ENCODE peak calls at places on chromosome 4, in ten cellular contexts. One of them, this sample, is unnamed.

GRCh38 chr4:121685257-121685656 is 11.5 kb downstream of the ANXA5 start:
- DNase-seq in putamen: no peak
- DNase-seq in stimulated activated naive CD8-positive, alpha-beta T cell treated with anti-CD3 and anti-CD28 coated beads, Interleukin-15, Interleukin-2, amounts not matched to agents 100 U/mL and 50 U/mL, for 24 hours: no peak
- DNase-seq in stimulated activated CD8-positive, alpha-beta memory T cell treated with anti-CD3 and anti-CD28 coated beads, Interleukin-15, amount 100 ng/mL, for 24 hours: no peak
- DNase-seq in WERI-Rb-1: no peak
- DNase-seq in left lung: no peak
- DNase-seq in Caco-2: no peak
- DNase-seq in T1000: no peak
- DNase-seq in AG09319: no peak
- DNase-seq in epithelial cell of esophagus: no peak
- DNase-seq in this sample: no peak

GRCh38 chr4:1856920-1857699 is 1.2 kb upstream of the LETM1 start:
- DNase-seq in left lung: no peak
- DNase-seq in stimulated activated CD8-positive, alpha-beta memory T cell treated with anti-CD3 and anti-CD28 coated beads, Interleukin-15, amount 100 ng/mL, for 24 hours: no peak
- DNase-seq in AG09319: no peak
- DNase-seq in putamen: no peak
- DNase-seq in WERI-Rb-1: peak; percentile 62
- DNase-seq in stimulated activated naive CD8-positive, alpha-beta T cell treated with anti-CD3 and anti-CD28 coated beads, Interleukin-15, Interleukin-2, amounts not matched to agents 100 U/mL and 50 U/mL, for 24 hours: peak; percentile 17
- DNase-seq in T1000: no peak
- DNase-seq in epithelial cell of esophagus: no peak
- DNase-seq in Caco-2: no peak
- DNase-seq in this sample: no peak

GRCh38 chr4:168886361-168886760 is 123.7 kb downstream of the CBR4 start:
- DNase-seq in stimulated activated CD8-positive, alpha-beta memory T cell treated with anti-CD3 and anti-CD28 coated beads, Interleukin-15, amount 100 ng/mL, for 24 hours: no peak
- DNase-seq in left lung: no peak
- DNase-seq in putamen: no peak
- DNase-seq in WERI-Rb-1: no peak
- DNase-seq in Caco-2: no peak
- DNase-seq in T1000: no peak
- DNase-seq in epithelial cell of esophagus: peak; percentile 58
- DNase-seq in AG09319: no peak
- DNase-seq in stimulated activated naive CD8-positive, alpha-beta T cell treated with anti-CD3 and anti-CD28 coated beads, Interleukin-15, Interleukin-2, amounts not matched to agents 100 U/mL and 50 U/mL, for 24 hours: no peak
- DNase-seq in this sample: no peak

GRCh38 chr4:4869380-4869723 is 9.9 kb downstream of the MSX1 start:
- DNase-seq in AG09319: no peak
- DNase-seq in left lung: no peak
- DNase-seq in putamen: no peak
- DNase-seq in epithelial cell of esophagus: no peak
- DNase-seq in stimulated activated naive CD8-positive, alpha-beta T cell treated with anti-CD3 and anti-CD28 coated beads, Interleukin-15, Interleukin-2, amounts not matched to agents 100 U/mL and 50 U/mL, for 24 hours: no peak
- DNase-seq in stimulated activated CD8-positive, alpha-beta memory T cell treated with anti-CD3 and anti-CD28 coated beads, Interleukin-15, amount 100 ng/mL, for 24 hours: no peak
- DNase-seq in Caco-2: no peak
- DNase-seq in WERI-Rb-1: no peak
- DNase-seq in T1000: no peak
- DNase-seq in this sample: no peak

GRCh38 chr4:128310266-128310697 is 22.7 kb upstream of the PGRMC2 start:
- DNase-seq in Caco-2: peak; percentile 26
- DNase-seq in left lung: no peak
- DNase-seq in epithelial cell of esophagus: no peak
- DNase-seq in putamen: no peak
- DNase-seq in stimulated activated CD8-positive, alpha-beta memory T cell treated with anti-CD3 and anti-CD28 coated beads, Interleukin-15, amount 100 ng/mL, for 24 hours: no peak
- DNase-seq in stimulated activated naive CD8-positive, alpha-beta T cell treated with anti-CD3 and anti-CD28 coated beads, Interleukin-15, Interleukin-2, amounts not matched to agents 100 U/mL and 50 U/mL, for 24 hours: no peak
- DNase-seq in WERI-Rb-1: peak; percentile 64
- DNase-seq in AG09319: no peak
- DNase-seq in T1000: no peak
- DNase-seq in this sample: no peak

GRCh38 chr4:83830138-83830537 is 294.2 kb downstream of the GPAT3 start:
- DNase-seq in Caco-2: peak; percentile 51
- DNase-seq in stimulated activated CD8-positive, alpha-beta memory T cell treated with anti-CD3 and anti-CD28 coated beads, Interleukin-15, amount 100 ng/mL, for 24 hours: no peak
- DNase-seq in epithelial cell of esophagus: no peak
- DNase-seq in T1000: no peak
- DNase-seq in stimulated activated naive CD8-positive, alpha-beta T cell treated with anti-CD3 and anti-CD28 coated beads, Interleukin-15, Interleukin-2, amounts not matched to agents 100 U/mL and 50 U/mL, for 24 hours: no peak
- DNase-seq in AG09319: no peak
- DNase-seq in WERI-Rb-1: no peak
- DNase-seq in putamen: no peak
- DNase-seq in left lung: no peak
- DNase-seq in this sample: no peak

GRCh38 chr4:83269256-83269655 is 15.3 kb downstream of the COQ2 start:
- DNase-seq in AG09319: no peak
- DNase-seq in WERI-Rb-1: no peak
- DNase-seq in left lung: no peak
- DNase-seq in T1000: no peak
- DNase-seq in stimulated activated CD8-positive, alpha-beta memory T cell treated with anti-CD3 and anti-CD28 coated beads, Interleukin-15, amount 100 ng/mL, for 24 hours: no peak
- DNase-seq in putamen: no peak
- DNase-seq in epithelial cell of esophagus: no peak
- DNase-seq in stimulated activated naive CD8-positive, alpha-beta T cell treated with anti-CD3 and anti-CD28 coated beads, Interleukin-15, Interleukin-2, amounts not matched to agents 100 U/mL and 50 U/mL, for 24 hours: no peak
- DNase-seq in Caco-2: no peak
- DNase-seq in this sample: no peak

GRCh38 chr4:7828926-7829325 is 110.7 kb downstream of the AFAP1 start:
- DNase-seq in stimulated activated CD8-positive, alpha-beta memory T cell treated with anti-CD3 and anti-CD28 coated beads, Interleukin-15, amount 100 ng/mL, for 24 hours: no peak
- DNase-seq in putamen: no peak
- DNase-seq in epithelial cell of esophagus: peak; percentile 43
- DNase-seq in WERI-Rb-1: no peak
- DNase-seq in Caco-2: no peak
- DNase-seq in left lung: no peak
- DNase-seq in T1000: peak; percentile 62
- DNase-seq in stimulated activated naive CD8-positive, alpha-beta T cell treated with anti-CD3 and anti-CD28 coated beads, Interleukin-15, Interleukin-2, amounts not matched to agents 100 U/mL and 50 U/mL, for 24 hours: no peak
- DNase-seq in AG09319: no peak
- DNase-seq in this sample: no peak

GRCh38 chr4:84263415-84263814 is 235.7 kb downstream of the NKX6-1 start:
- DNase-seq in epithelial cell of esophagus: no peak
- DNase-seq in T1000: no peak
- DNase-seq in stimulated activated naive CD8-positive, alpha-beta T cell treated with anti-CD3 and anti-CD28 coated beads, Interleukin-15, Interleukin-2, amounts not matched to agents 100 U/mL and 50 U/mL, for 24 hours: no peak
- DNase-seq in Caco-2: no peak
- DNase-seq in stimulated activated CD8-positive, alpha-beta memory T cell treated with anti-CD3 and anti-CD28 coated beads, Interleukin-15, amount 100 ng/mL, for 24 hours: no peak
- DNase-seq in WERI-Rb-1: no peak
- DNase-seq in putamen: no peak
- DNase-seq in left lung: no peak
- DNase-seq in AG09319: no peak
- DNase-seq in this sample: no peak

GRCh38 chr4:127586922-127587571 is 45.7 kb upstream of the INTU start:
- DNase-seq in WERI-Rb-1: peak; percentile 53
- DNase-seq in Caco-2: peak; percentile 49
- DNase-seq in epithelial cell of esophagus: peak; percentile 64
- DNase-seq in stimulated activated CD8-positive, alpha-beta memory T cell treated with anti-CD3 and anti-CD28 coated beads, Interleukin-15, amount 100 ng/mL, for 24 hours: no peak
- DNase-seq in T1000: no peak
- DNase-seq in AG09319: peak; percentile 3
- DNase-seq in putamen: no peak
- DNase-seq in stimulated activated naive CD8-positive, alpha-beta T cell treated with anti-CD3 and anti-CD28 coated beads, Interleukin-15, Interleukin-2, amounts not matched to agents 100 U/mL and 50 U/mL, for 24 hours: no peak
- DNase-seq in left lung: no peak
- DNase-seq in this sample: no peak

GRCh38 chr4:12041828-12042227 is 613.1 kb upstream of the HS3ST1 start:
- DNase-seq in stimulated activated CD8-positive, alpha-beta memory T cell treated with anti-CD3 and anti-CD28 coated beads, Interleukin-15, amount 100 ng/mL, for 24 hours: no peak
- DNase-seq in putamen: no peak
- DNase-seq in AG09319: no peak
- DNase-seq in left lung: no peak
- DNase-seq in T1000: no peak
- DNase-seq in stimulated activated naive CD8-positive, alpha-beta T cell treated with anti-CD3 and anti-CD28 coated beads, Interleukin-15, Interleukin-2, amounts not matched to agents 100 U/mL and 50 U/mL, for 24 hours: no peak
- DNase-seq in epithelial cell of esophagus: peak; percentile 1
- DNase-seq in WERI-Rb-1: peak; percentile 42
- DNase-seq in Caco-2: no peak
- DNase-seq in this sample: no peak

GRCh38 chr4:90745176-90745575 is 618.0 kb downstream of the CCSER1 start:
- DNase-seq in Caco-2: no peak
- DNase-seq in epithelial cell of esophagus: peak; percentile 75
- DNase-seq in putamen: no peak
- DNase-seq in stimulated activated naive CD8-positive, alpha-beta T cell treated with anti-CD3 and anti-CD28 coated beads, Interleukin-15, Interleukin-2, amounts not matched to agents 100 U/mL and 50 U/mL, for 24 hours: no peak
- DNase-seq in left lung: no peak
- DNase-seq in WERI-Rb-1: no peak
- DNase-seq in stimulated activated CD8-positive, alpha-beta memory T cell treated with anti-CD3 and anti-CD28 coated beads, Interleukin-15, amount 100 ng/mL, for 24 hours: no peak
- DNase-seq in AG09319: no peak
- DNase-seq in T1000: no peak
- DNase-seq in this sample: no peak

GRCh38 chr4:23476514-23477090 is 413.2 kb downstream of the PPARGC1A start:
- DNase-seq in left lung: no peak
- DNase-seq in T1000: no peak
- DNase-seq in stimulated activated naive CD8-positive, alpha-beta T cell treated with anti-CD3 and anti-CD28 coated beads, Interleukin-15, Interleukin-2, amounts not matched to agents 100 U/mL and 50 U/mL, for 24 hours: no peak
- DNase-seq in putamen: no peak
- DNase-seq in Caco-2: peak; percentile 62
- DNase-seq in stimulated activated CD8-positive, alpha-beta memory T cell treated with anti-CD3 and anti-CD28 coated beads, Interleukin-15, amount 100 ng/mL, for 24 hours: no peak
- DNase-seq in WERI-Rb-1: no peak
- DNase-seq in epithelial cell of esophagus: peak; percentile 21
- DNase-seq in AG09319: no peak
- DNase-seq in this sample: no peak

GRCh38 chr4:36037127-36037526 is 207.2 kb downstream of the ARAP2 start:
- DNase-seq in AG09319: no peak
- DNase-seq in WERI-Rb-1: no peak
- DNase-seq in Caco-2: no peak
- DNase-seq in stimulated activated CD8-positive, alpha-beta memory T cell treated with anti-CD3 and anti-CD28 coated beads, Interleukin-15, amount 100 ng/mL, for 24 hours: no peak
- DNase-seq in left lung: no peak
- DNase-seq in stimulated activated naive CD8-positive, alpha-beta T cell treated with anti-CD3 and anti-CD28 coated beads, Interleukin-15, Interleukin-2, amounts not matched to agents 100 U/mL and 50 U/mL, for 24 hours: no peak
- DNase-seq in putamen: no peak
- DNase-seq in T1000: no peak
- DNase-seq in epithelial cell of esophagus: no peak
- DNase-seq in this sample: no peak

GRCh38 chr4:7110546-7110945 is 42.7 kb upstream of the GRPEL1 start:
- DNase-seq in WERI-Rb-1: no peak
- DNase-seq in Caco-2: no peak
- DNase-seq in stimulated activated CD8-positive, alpha-beta memory T cell treated with anti-CD3 and anti-CD28 coated beads, Interleukin-15, amount 100 ng/mL, for 24 hours: no peak
- DNase-seq in stimulated activated naive CD8-positive, alpha-beta T cell treated with anti-CD3 and anti-CD28 coated beads, Interleukin-15, Interleukin-2, amounts not matched to agents 100 U/mL and 50 U/mL, for 24 hours: no peak
- DNase-seq in AG09319: no peak
- DNase-seq in left lung: no peak
- DNase-seq in epithelial cell of esophagus: no peak
- DNase-seq in putamen: no peak
- DNase-seq in T1000: no peak
- DNase-seq in this sample: no peak

GRCh38 chr4:16591867-16592266 is 306.6 kb downstream of the LDB2 start:
- DNase-seq in stimulated activated naive CD8-positive, alpha-beta T cell treated with anti-CD3 and anti-CD28 coated beads, Interleukin-15, Interleukin-2, amounts not matched to agents 100 U/mL and 50 U/mL, for 24 hours: no peak
- DNase-seq in AG09319: no peak
- DNase-seq in left lung: no peak
- DNase-seq in Caco-2: no peak
- DNase-seq in epithelial cell of esophagus: no peak
- DNase-seq in putamen: peak; percentile 80
- DNase-seq in WERI-Rb-1: peak; percentile 89
- DNase-seq in stimulated activated CD8-positive, alpha-beta memory T cell treated with anti-CD3 and anti-CD28 coated beads, Interleukin-15, amount 100 ng/mL, for 24 hours: no peak
- DNase-seq in T1000: no peak
- DNase-seq in this sample: no peak

GRCh38 chr4:99843413-99843812 is 26.8 kb downstream of the DAPP1 start:
- DNase-seq in epithelial cell of esophagus: no peak
- DNase-seq in putamen: no peak
- DNase-seq in WERI-Rb-1: no peak
- DNase-seq in left lung: no peak
- DNase-seq in Caco-2: no peak
- DNase-seq in stimulated activated naive CD8-positive, alpha-beta T cell treated with anti-CD3 and anti-CD28 coated beads, Interleukin-15, Interleukin-2, amounts not matched to agents 100 U/mL and 50 U/mL, for 24 hours: no peak
- DNase-seq in stimulated activated CD8-positive, alpha-beta memory T cell treated with anti-CD3 and anti-CD28 coated beads, Interleukin-15, amount 100 ng/mL, for 24 hours: no peak
- DNase-seq in AG09319: no peak
- DNase-seq in T1000: no peak
- DNase-seq in this sample: no peak

GRCh38 chr4:123593655-123594054 is 197.1 kb downstream of the SPRY1 start:
- DNase-seq in T1000: no peak
- DNase-seq in WERI-Rb-1: no peak
- DNase-seq in Caco-2: no peak
- DNase-seq in stimulated activated naive CD8-positive, alpha-beta T cell treated with anti-CD3 and anti-CD28 coated beads, Interleukin-15, Interleukin-2, amounts not matched to agents 100 U/mL and 50 U/mL, for 24 hours: no peak
- DNase-seq in stimulated activated CD8-positive, alpha-beta memory T cell treated with anti-CD3 and anti-CD28 coated beads, Interleukin-15, amount 100 ng/mL, for 24 hours: no peak
- DNase-seq in left lung: no peak
- DNase-seq in putamen: no peak
- DNase-seq in AG09319: no peak
- DNase-seq in epithelial cell of esophagus: no peak
- DNase-seq in this sample: no peak

GRCh38 chr4:1209821-1210220 is 37.4 kb upstream of the SPON2 start:
- DNase-seq in stimulated activated CD8-positive, alpha-beta memory T cell treated with anti-CD3 and anti-CD28 coated beads, Interleukin-15, amount 100 ng/mL, for 24 hours: no peak
- DNase-seq in Caco-2: no peak
- DNase-seq in WERI-Rb-1: peak; percentile 73
- DNase-seq in epithelial cell of esophagus: no peak
- DNase-seq in putamen: peak; percentile 64
- DNase-seq in AG09319: peak; percentile 44
- DNase-seq in T1000: no peak
- DNase-seq in left lung: peak; percentile 82
- DNase-seq in stimulated activated naive CD8-positive, alpha-beta T cell treated with anti-CD3 and anti-CD28 coated beads, Interleukin-15, Interleukin-2, amounts not matched to agents 100 U/mL and 50 U/mL, for 24 hours: no peak
- DNase-seq in this sample: no peak

GRCh38 chr4:127623755-127624087 is 9.0 kb upstream of the INTU start:
- DNase-seq in stimulated activated CD8-positive, alpha-beta memory T cell treated with anti-CD3 and anti-CD28 coated beads, Interleukin-15, amount 100 ng/mL, for 24 hours: no peak
- DNase-seq in putamen: no peak
- DNase-seq in left lung: peak; percentile 62
- DNase-seq in Caco-2: no peak
- DNase-seq in stimulated activated naive CD8-positive, alpha-beta T cell treated with anti-CD3 and anti-CD28 coated beads, Interleukin-15, Interleukin-2, amounts not matched to agents 100 U/mL and 50 U/mL, for 24 hours: peak; percentile 13
- DNase-seq in AG09319: no peak
- DNase-seq in epithelial cell of esophagus: no peak
- DNase-seq in WERI-Rb-1: no peak
- DNase-seq in T1000: no peak
- DNase-seq in this sample: no peak

GRCh38 chr4:185411833-185412232 is 13.9 kb downstream of the UFSP2 start:
- DNase-seq in stimulated activated naive CD8-positive, alpha-beta T cell treated with anti-CD3 and anti-CD28 coated beads, Interleukin-15, Interleukin-2, amounts not matched to agents 100 U/mL and 50 U/mL, for 24 hours: no peak
- DNase-seq in WERI-Rb-1: no peak
- DNase-seq in stimulated activated CD8-positive, alpha-beta memory T cell treated with anti-CD3 and anti-CD28 coated beads, Interleukin-15, amount 100 ng/mL, for 24 hours: no peak
- DNase-seq in putamen: no peak
- DNase-seq in Caco-2: no peak
- DNase-seq in AG09319: no peak
- DNase-seq in epithelial cell of esophagus: no peak
- DNase-seq in left lung: no peak
- DNase-seq in T1000: no peak
- DNase-seq in this sample: no peak

GRCh38 chr4:110074570-110074969 is 123.8 kb downstream of the ELOVL6 start:
- DNase-seq in T1000: no peak
- DNase-seq in stimulated activated CD8-positive, alpha-beta memory T cell treated with anti-CD3 and anti-CD28 coated beads, Interleukin-15, amount 100 ng/mL, for 24 hours: no peak
- DNase-seq in left lung: no peak
- DNase-seq in Caco-2: no peak
- DNase-seq in WERI-Rb-1: no peak
- DNase-seq in epithelial cell of esophagus: no peak
- DNase-seq in stimulated activated naive CD8-positive, alpha-beta T cell treated with anti-CD3 and anti-CD28 coated beads, Interleukin-15, Interleukin-2, amounts not matched to agents 100 U/mL and 50 U/mL, for 24 hours: no peak
- DNase-seq in AG09319: no peak
- DNase-seq in putamen: no peak
- DNase-seq in this sample: no peak

This sample was measured in activated T-helper 2 cell treated with anti-CD3 and anti-CD28 coated beads, Interferon-gamma antibody, Interleukin-2, Interleukin-4, amounts not matched to agents 10 μg/mL and 5 μg/mL and 100 μg/mL, durations not matched to agents 14 hours and 24 hours and 36 hours.